ENCODE peak calls at places on chromosomes 16 and 17, in four cellular contexts. R is HepG2, L is breast epithelium, T is esophagus muscularis mucosa. G is an unnamed sample.
A peak's percentile ranks its signal among the peaks of the same experiment; 100 is the strongest.

GRCh38 chr17:50521517-50521916 is 11.0 kb upstream of the EPN3 start:
- DNase-seq in R (no peak), L (no peak), T (no peak), G (no peak)

GRCh38 chr16:83983491-83983890 is 15.4 kb downstream of the NECAB2 start:
- DNase-seq in R (no peak), L (no peak), T (no peak), G (no peak)

GRCh38 chr16:80518436-80518835 is 22.4 kb upstream of the DYNLRB2 start:
- DNase-seq in R (no peak), L (no peak), T (no peak), G (no peak)

GRCh38 chr16:57017251-57017650 is 27.9 kb downstream of the NLRC5 start:
- DNase-seq in R (no peak), L (no peak), T (no peak), G (no peak)

GRCh38 chr16:27240948-27241531 is 27.5 kb downstream of the NSMCE1 start:
- DNase-seq in R (no peak), L (no peak), T (no peak), G (no peak)

GRCh38 chr16:89360760-89361435 is 129.5 kb downstream of the ANKRD11 start:
- DNase-seq in R (no peak), L (no peak), T (no peak), G (no peak)

GRCh38 chr16:65224471-65224870 is 102.6 kb upstream of the CDH11 start:
- DNase-seq in R (no peak), L (no peak), T (no peak), G (no peak)

GRCh38 chr17:67467500-67468481 is 90.7 kb downstream of the PITPNC1 start:
- DNase-seq in R (no peak), L (no peak), T (no peak), G (no peak)

GRCh38 chr16:4057439-4057877 is 58.8 kb downstream of the ADCY9 start:
- DNase-seq in R (no peak), L (no peak), T (no peak), G (no peak)

GRCh38 chr16:10622036-10622921 is 41.9 kb upstream of the EMP2 start:
- DNase-seq in R (no peak), L (no peak), T (no peak), G (no peak)

GRCh38 chr17:51298508-51299371 is 38.4 kb downstream of the UTP18 start:
- DNase-seq in R (peak; percentile 76), L (no peak), T (no peak), G (no peak)

GRCh38 chr17:29108806-29109476 is 66.0 kb downstream of the PIPOX start:
- DNase-seq in R (no peak), L (no peak), T (no peak), G (no peak)

GRCh38 chr16:13779676-13780075 is 140.3 kb upstream of the ERCC4 start:
- DNase-seq in R (no peak), L (no peak), T (no peak), G (no peak)

GRCh38 chr16:80932725-80933124 is 74.0 kb downstream of the CMC2 start:
- DNase-seq in R (no peak), L (peak; percentile 22), T (no peak), G (peak; percentile 46)

GRCh38 chr17:78971764-78972506 is 7.8 kb downstream of the LGALS3BP start:
- DNase-seq in R (no peak), L (no peak), T (no peak), G (no peak)

GRCh38 chr17:34892864-34893263 is 68.4 kb downstream of the CCT6B start:
- DNase-seq in R (no peak), L (no peak), T (no peak), G (no peak)

GRCh38 chr17:7915611-7916382 is at the start of gene RNF227:
- DNase-seq in R (peak; percentile 14), L (peak; percentile 92), T (peak; percentile 98), G (peak; percentile 91)

GRCh38 chr17:42277342-42277712 is 1.1 kb upstream of the STAT5B start:
- DNase-seq in R (no peak), L (peak; percentile 23), T (no peak), G (no peak)

GRCh38 chr17:82794781-82795505 is 43.1 kb downstream of the TBCD start:
- DNase-seq in R (no peak), L (no peak), T (no peak), G (no peak)

GRCh38 chr16:1108299-1109252 is 12.5 kb upstream of the C1QTNF8 start:
- DNase-seq in R (no peak), L (peak; percentile 25), T (no peak), G (peak; percentile 85)

GRCh38 chr16:73171380-73171779 is 123.5 kb upstream of the ZFHX3 start:
- DNase-seq in R (no peak), L (no peak), T (no peak), G (no peak)

GRCh38 chr16:61823326-61823725 is 212.9 kb downstream of the CDH8 start:
- DNase-seq in R (no peak), L (no peak), T (no peak), G (no peak)

GRCh38 chr17:59496178-59496577 is 69.2 kb upstream of the DHX40 start:
- DNase-seq in R (no peak), L (no peak), T (peak; percentile 45), G (no peak)

DNA sequence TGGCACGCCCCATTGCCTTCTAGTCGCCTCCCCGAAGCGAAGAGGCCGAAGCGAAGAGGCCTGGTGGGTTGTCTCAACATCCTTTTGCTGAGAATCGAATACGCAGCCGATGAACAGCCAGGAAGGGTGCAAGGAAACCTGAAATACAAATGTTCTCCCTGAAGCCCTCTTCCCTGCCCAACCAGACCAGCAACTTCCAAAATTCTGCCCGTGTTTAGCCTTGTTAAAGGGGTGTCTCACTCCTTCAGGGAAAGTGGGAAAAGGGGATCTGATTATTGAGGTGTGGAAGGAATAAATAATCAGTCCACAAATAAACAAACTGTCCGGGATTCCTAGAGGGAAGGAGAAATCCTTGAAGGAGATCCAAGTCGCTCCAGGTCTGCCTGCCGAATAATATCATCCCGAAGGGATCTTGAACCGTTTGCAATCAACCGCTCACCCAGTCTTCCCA is 1.4 kb upstream of the FOXC2 start:
- DNase-seq in R (no peak), L (no peak), T (no peak), G (no peak)
- H3K4me3 ChIP-seq in R (no peak overlapping the region), L (no peak overlapping the region), T (no peak overlapping the region), G (no peak overlapping the region)

DNA sequence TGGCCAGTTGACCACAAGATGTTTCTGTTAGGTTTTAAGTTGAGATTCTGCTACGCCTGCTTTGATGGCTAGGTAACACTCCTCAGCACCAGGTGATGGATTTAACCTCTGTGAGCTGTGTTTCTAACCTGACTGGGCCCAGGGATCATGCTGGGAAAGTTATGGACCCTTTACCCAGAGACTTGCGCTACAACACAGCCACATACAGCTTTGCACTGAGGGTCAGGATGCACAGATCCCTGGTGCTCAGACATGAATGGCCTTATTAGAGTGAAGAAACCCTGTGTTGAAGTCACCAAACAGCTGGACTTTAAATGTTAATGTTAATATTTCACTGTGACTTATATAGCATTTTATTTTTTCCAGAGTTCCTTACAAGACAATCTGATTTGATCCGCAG is 114.3 kb downstream of the MSI2 start:
- DNase-seq in R (no peak), L (no peak), T (no peak), G (no peak)
- TF ChIP-seq POLR2A in R (no peak), L (no peak), T (no peak), G (no peak)

GRCh38 chr16:31215287-31216115 is 1.4 kb downstream of the PYDC1 start:
- DNase-seq in R (peak; percentile 39), L (peak; percentile 23), T (no peak), G (peak; percentile 37)
- TF ChIP-seq POLR2AphosphoS5 in R (no peak), L (no peak), T (no peak), G (peak; percentile 15)

DNA sequence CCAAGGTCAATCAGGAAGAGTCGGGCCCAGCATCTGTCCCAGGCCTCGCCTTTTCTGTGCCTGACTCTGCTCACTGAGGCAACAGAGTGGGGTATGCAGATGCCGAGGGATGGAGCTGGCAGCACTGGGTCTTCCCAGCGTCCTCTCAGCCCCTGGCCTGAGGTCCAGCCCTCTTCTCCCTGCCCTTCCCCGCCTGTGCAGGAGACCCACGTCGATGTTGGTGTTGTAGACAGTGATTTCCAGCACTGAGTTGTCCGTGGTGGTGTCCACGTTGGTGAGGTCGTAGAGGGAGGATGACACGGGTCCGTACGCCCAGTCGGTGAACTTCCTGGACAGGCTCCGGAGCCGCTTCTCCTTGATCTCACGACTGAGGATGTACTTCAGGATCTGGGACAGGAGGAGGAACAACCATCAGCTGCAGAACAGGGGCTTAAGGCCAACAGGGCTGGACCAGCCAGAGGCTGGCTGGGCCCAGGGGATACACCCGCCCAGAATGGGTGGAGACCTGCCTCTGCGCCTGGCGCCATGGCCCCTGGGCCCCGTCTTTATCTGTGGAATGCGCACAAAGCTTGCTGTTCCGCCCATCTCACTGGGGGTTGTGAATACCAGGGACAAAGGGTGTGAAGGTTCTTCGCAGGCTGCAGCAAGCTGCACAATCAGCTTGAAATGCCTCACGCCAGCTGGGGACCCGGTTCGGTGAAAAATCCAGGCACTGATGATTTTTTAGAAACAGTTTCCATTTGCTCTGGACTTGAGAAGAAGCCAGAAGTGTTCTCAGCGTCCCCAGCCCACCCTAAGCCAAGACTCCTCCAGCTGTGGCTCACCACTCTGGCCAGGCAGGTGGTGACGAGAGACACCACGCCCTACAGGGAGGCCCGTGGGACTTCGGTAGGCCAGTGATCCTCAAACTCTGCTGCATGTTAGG is 27.5 kb downstream of the TRPV3 start:
- DNase-seq in R (peak; percentile 87), L (no peak), T (no peak), G (no peak)
- H3K4me3 ChIP-seq in R (peak overlapping the region; percentile 26), L (no peak overlapping the region), T (no peak overlapping the region), G (no peak overlapping the region)

GRCh38 chr16:68359398-68360191 is 48.8 kb downstream of the PRMT7 start:
- DNase-seq in R (no peak), L (no peak), T (no peak), G (no peak)
- TF ChIP-seq POLR2A in R (no peak), L (no peak), T (no peak), G (no peak)

G was measured in prostate gland.